ENCODE peak calls at places on chromosomes 2 and 18, in seven cellular contexts. Z, V, B, P, W, S and A are unnamed samples.

GRCh38 chr2:64442277-64442676 is 11.7 kb upstream of the LGALSL start:
- DNase-seq in W (no peak), S (no peak), P (no peak), Z (no peak), B (no peak), V (no peak), A (no peak)

GRCh38 chr18:47531759-47532158 is 280.3 kb upstream of the SKOR2 start:
- DNase-seq in W (no peak), Z (no peak), B (no peak), S (no peak), P (peak), V (no peak), A (no peak)

GRCh38 chr2:56168163-56168562 is 15.6 kb upstream of the CCDC85A start:
- DNase-seq in Z (no peak), P (no peak), W (no peak), S (no peak), B (no peak), V (no peak), A (no peak)

GRCh38 chr2:96317584-96317997 is 7.5 kb upstream of the ITPRIPL1 start:
- DNase-seq in P (no peak), S (no peak), Z (no peak), V (no peak), B (no peak), W (no peak), A (no peak)

GRCh38 chr2:170165129-170165528 is 12.8 kb upstream of the MYO3B start:
- DNase-seq in S (peak), B (no peak), Z (no peak), P (no peak), W (no peak), V (no peak), A (no peak)

GRCh38 chr18:50750546-50750945 is 69.3 kb downstream of the MRO start:
- DNase-seq in W (no peak), P (no peak), B (no peak), S (no peak), Z (no peak), V (no peak), A (no peak)

GRCh38 chr2:217047209-217047998 is 187.5 kb upstream of the TNP1 start:
- DNase-seq in W (no peak), V (no peak), Z (no peak), S (no peak), B (no peak), P (no peak), A (no peak)

GRCh38 chr18:79400591-79401381 is 5.1 kb downstream of the NFATC1 start:
- DNase-seq in V (peak), P (no peak), S (peak), Z (peak), B (no peak), W (peak), A (no peak)

GRCh38 chr2:142286618-142287017 is 155.8 kb upstream of the LRP1B start:
- DNase-seq in W (no peak), S (no peak), B (no peak), Z (no peak), V (no peak), P (peak), A (no peak)

GRCh38 chr2:45904267-45904921 is 252.9 kb downstream of the PRKCE start:
- DNase-seq in V (no peak), S (peak), W (no peak), B (no peak), P (no peak), Z (peak), A (no peak)

GRCh38 chr2:65355190-65355831 is 77.1 kb downstream of the SPRED2 start:
- DNase-seq in S (no peak), W (no peak), Z (no peak), P (no peak), V (no peak), B (no peak), A (no peak)

GRCh38 chr2:18957909-18958308 is 368.5 kb upstream of the NT5C1B start:
- DNase-seq in B (no peak), W (no peak), V (no peak), P (no peak), Z (no peak), S (no peak), A (no peak)

GRCh38 chr2:182810087-182810486 is 56.4 kb downstream of the FRZB start:
- DNase-seq in Z (no peak), B (no peak), S (no peak), P (no peak), W (no peak), V (no peak), A (no peak)

GRCh38 chr18:44759925-44760342 is 79.2 kb downstream of the SETBP1 start:
- DNase-seq in B (no peak), Z (no peak), P (no peak), W (no peak), S (peak), V (no peak), A (no peak)

GRCh38 chr2:234678721-234679120 is 181.8 kb upstream of the ARL4C start:
- DNase-seq in P (no peak), Z (no peak), W (no peak), B (no peak), V (no peak), S (no peak), A (no peak)

GRCh38 chr2:219486424-219486959 is 12.2 kb upstream of the GMPPA start:
- DNase-seq in S (no peak), P (no peak), V (no peak), Z (no peak), B (no peak), W (no peak), A (no peak)

GRCh38 chr2:17878222-17879136 is at the start of gene KCNS3:
- DNase-seq in P (peak), V (no peak), B (peak), Z (peak), W (peak), S (peak), A (no peak)

GRCh38 chr18:44185981-44186380 is 494.7 kb upstream of the SETBP1 start:
- DNase-seq in W (no peak), S (no peak), P (no peak), V (no peak), B (no peak), Z (no peak), A (no peak)

GRCh38 chr2:241774419-241775222 is 2.0 kb upstream of the GAL3ST2 start:
- DNase-seq in B (peak), Z (no peak), S (no peak), W (peak), V (peak), P (peak), A (no peak)

GRCh38 chr18:37778417-37779165 is 213.0 kb upstream of the CELF4 start:
- DNase-seq in P (peak), S (peak), W (peak), V (peak), Z (peak), B (peak), A (peak)

GRCh38 chr2:38600242-38600891 is 2.4 kb downstream of the HNRNPLL start:
- DNase-seq in Z (no peak), S (peak), V (no peak), W (no peak), B (peak), P (peak), A (no peak)

GRCh38 chr18:9696112-9696511 is 12.0 kb upstream of the RAB31 start:
- DNase-seq in V (no peak), Z (no peak), P (no peak), W (no peak), S (no peak), B (no peak), A (no peak)

GRCh38 chr2:19120941-19121750 is 237.3 kb downstream of the OSR1 start:
- DNase-seq in B (no peak), P (no peak), Z (no peak), S (no peak), V (no peak), W (peak), A (no peak)

GRCh38 chr2:201116959-201117734 is 1.2 kb downstream of the CFLAR start:
- DNase-seq in B (peak), S (peak), W (peak), P (no peak), Z (no peak), V (no peak), A (peak)

GRCh38 chr2:96116879-96117533 is 635 bp upstream of the ADRA2B start:
- DNase-seq in W (peak), B (peak), P (peak), Z (peak), V (peak), S (peak), A (no peak)

GRCh38 chr2:234286118-234286598 is 210.7 kb downstream of the ARL4C start:
- DNase-seq in P (no peak), S (no peak), B (no peak), V (no peak), W (no peak), Z (no peak), A (no peak)

GRCh38 chr2:120005834-120006521 is 6.9 kb upstream of the EPB41L5 start:
- DNase-seq in W (no peak), P (no peak), S (peak), Z (no peak), V (no peak), B (no peak), A (no peak)

GRCh38 chr2:140808211-140808610 is 1322.6 kb downstream of the LRP1B start:
- DNase-seq in B (no peak), S (no peak), W (no peak), V (no peak), P (no peak), Z (no peak), A (no peak)

GRCh38 chr2:186342029-186342428 is 144.0 kb upstream of the ZC3H15 start:
- DNase-seq in B (no peak), V (no peak), S (no peak), W (no peak), Z (no peak), P (no peak), A (no peak)

GRCh38 chr2:29259221-29259620 is 144.0 kb downstream of the CLIP4 start:
- DNase-seq in P (no peak), W (no peak), Z (no peak), S (no peak), V (no peak), B (no peak), A (no peak)

GRCh38 chr2:241352227-241352626 is 3.9 kb upstream of the FARP2 start:
- DNase-seq in B (no peak), V (no peak), S (no peak), W (no peak), P (no peak), Z (no peak), A (no peak)

GRCh38 chr18:23862071-23862470 is 152.5 kb upstream of the TTC39C start:
- DNase-seq in W (no peak), V (no peak), Z (no peak), P (no peak), S (no peak), B (no peak), A (no peak)

GRCh38 chr2:238308177-238308576 is 12.1 kb upstream of the TRAF3IP1 start:
- DNase-seq in Z (no peak), V (no peak), P (no peak), S (no peak), W (peak), B (no peak), A (no peak)

GRCh38 chr2:27638023-27638637 is 9.3 kb downstream of the GPN1 start:
- DNase-seq in B (no peak), V (no peak), S (peak), P (no peak), W (no peak), Z (no peak), A (no peak)

GRCh38 chr2:178674122-178674521 is 133.1 kb downstream of the TTN start:
- DNase-seq in W (no peak), Z (no peak), S (no peak), V (no peak), P (no peak), B (no peak), A (no peak)

GRCh38 chr2:195683174-195683573 is 26.1 kb downstream of the SLC39A10 start:
- DNase-seq in Z (no peak), V (no peak), P (no peak), W (no peak), B (no peak), S (no peak), A (no peak)

GRCh38 chr18:76258209-76258608 is 236.8 kb downstream of the ZNF516 start:
- DNase-seq in V (no peak), P (no peak), W (no peak), B (no peak), Z (no peak), S (peak), A (no peak)

GRCh38 chr2:12717191-12717987 is 653 bp downstream of the TRIB2 start:
- DNase-seq in V (peak), W (peak), P (peak), Z (peak), B (peak), S (peak), A (peak)

GRCh38 chr18:31591628-31592027 is at the start of gene TTR:
- DNase-seq in W (no peak), B (no peak), V (no peak), S (no peak), Z (no peak), P (no peak), A (no peak)

GRCh38 chr2:5991305-5991968 is 299.3 kb downstream of the SOX11 start:
- DNase-seq in V (no peak), W (no peak), Z (no peak), P (no peak), B (no peak), S (no peak), A (no peak)